ENCODE peak calls at places on chromosome 11, in four cellular contexts. S is left ventricle myocardium superior; G is fibroblast of pulmonary artery; Q is activated CD8-positive, alpha-beta memory T cell treated with anti-CD3 and anti-CD28 coated beads for 4 hours. K is an unnamed sample.

GRCh38 chr11:82998697-82999096 is 73.0 kb downstream of the RAB30 start:
- DNase-seq in S (no peak), G (no peak), Q (no peak), K (no peak)

GRCh38 chr11:61297341-61297740 is 2.2 kb upstream of the VWCE start:
- DNase-seq in S (no peak), G (no peak), Q (no peak), K (no peak)

GRCh38 chr11:11667056-11667455 is 45.3 kb upstream of the GALNT18 start:
- DNase-seq in S (no peak), G (no peak), Q (no peak), K (no peak)

GRCh38 chr11:130181295-130182272 is 22.0 kb downstream of the ST14 start:
- DNase-seq in S (peak; percentile 64), G (peak; percentile 71), Q (no peak), K (no peak)

GRCh38 chr11:66335531-66336233 is 552 bp downstream of the RIN1 start:
- DNase-seq in S (peak; percentile 41), G (peak; percentile 64), Q (no peak), K (no peak)

GRCh38 chr11:10696797-10697620 is 3.5 kb upstream of the IRAG1 start:
- DNase-seq in S (no peak), G (no peak), Q (no peak), K (no peak)

GRCh38 chr11:19511413-19512183 is 201.0 kb upstream of the NAV2 start:
- DNase-seq in S (peak; percentile 49), G (peak; percentile 50), Q (no peak), K (no peak)

GRCh38 chr11:114165326-114166230 is 106.1 kb downstream of the ZBTB16 start:
- DNase-seq in S (no peak), G (no peak), Q (no peak), K (no peak)

GRCh38 chr11:61027141-61027840 is 55.8 kb downstream of the CD6 start:
- DNase-seq in S (no peak), G (no peak), Q (peak; percentile 19), K (no peak)

GRCh38 chr11:75872887-75873416 is 57.9 kb downstream of the UVRAG start:
- DNase-seq in S (no peak), G (no peak), Q (no peak), K (no peak)

GRCh38 chr11:37817727-37818270 is 1219.8 kb upstream of the RAG2 start:
- DNase-seq in S (no peak), G (peak; percentile 51), Q (no peak), K (no peak)

GRCh38 chr11:122108192-122108799 is 7.7 kb downstream of the BLID start:
- DNase-seq in S (no peak), G (peak; percentile 73), Q (no peak), K (peak; percentile 80)

GRCh38 chr11:119928047-119928446 is 199.0 kb upstream of the NECTIN1 start:
- DNase-seq in S (no peak), G (no peak), Q (no peak), K (no peak)

GRCh38 chr11:111253131-111253530 is 7.6 kb downstream of the POU2AF2 start:
- DNase-seq in S (no peak), G (no peak), Q (no peak), K (no peak)

GRCh38 chr11:92340839-92341238 is 116.2 kb downstream of the FAT3 start:
- DNase-seq in S (no peak), G (peak; percentile 7), Q (no peak), K (no peak)

GRCh38 chr11:1235615-1236315 is 12.9 kb downstream of the MUC5B start:
- DNase-seq in S (peak; percentile 8), G (no peak), Q (no peak), K (peak; percentile 86)

GRCh38 chr11:66216911-66217310 is 51.5 kb upstream of the RAB1B start:
- DNase-seq in S (no peak), G (no peak), Q (no peak), K (no peak)

GRCh38 chr11:75532200-75532972 is 6.6 kb upstream of the GDPD5 start:
- DNase-seq in S (peak; percentile 69), G (peak; percentile 63), Q (peak; percentile 64), K (peak; percentile 74)

GRCh38 chr11:66462911-66463310 is 3.8 kb upstream of the PELI3 start:
- DNase-seq in S (no peak), G (no peak), Q (no peak), K (no peak)

GRCh38 chr11:47538741-47539575 is 14.0 kb downstream of the CELF1 start:
- DNase-seq in S (no peak), G (peak; percentile 33), Q (no peak), K (no peak)

GRCh38 chr11:5380740-5381342 is 2.8 kb upstream of the OR51M1 start:
- DNase-seq in S (peak; percentile 28), G (peak; percentile 82), Q (no peak), K (peak; percentile 9)

GRCh38 chr11:25415793-25416192 is 916.1 kb upstream of the ANO3 start:
- DNase-seq in S (no peak), G (no peak), Q (no peak), K (no peak)

GRCh38 chr11:79101736-79102135 is 339.1 kb downstream of the TENM4 start:
- DNase-seq in S (no peak), G (no peak), Q (no peak), K (no peak)

GRCh38 chr11:110777765-110778164 is 65.5 kb upstream of the ARHGAP20 start:
- DNase-seq in S (no peak), G (peak; percentile 57), Q (no peak), K (no peak)

GRCh38 chr11:65432686-65433582 is 10.3 kb downstream of the NEAT1 start:
- DNase-seq in S (no peak), G (peak; percentile 72), Q (no peak), K (peak; percentile 7)

GRCh38 chr11:111441443-111441842 is 62.4 kb upstream of the POU2AF1 start:
- DNase-seq in S (no peak), G (peak; percentile 23), Q (no peak), K (no peak)

GRCh38 chr11:44213148-44213547 is 96.8 kb downstream of the ALX4 start:
- DNase-seq in S (no peak), G (no peak), Q (no peak), K (no peak)

GRCh38 chr11:20137637-20138036 is 22.6 kb downstream of the DBX1 start:
- DNase-seq in S (no peak), G (no peak), Q (no peak), K (no peak)

GRCh38 chr11:119709638-119710346 is 19.2 kb downstream of the NECTIN1 start:
- DNase-seq in S (peak; percentile 31), G (peak; percentile 56), Q (no peak), K (peak; percentile 97)

GRCh38 chr11:15229069-15229468 is 114.3 kb downstream of the INSC start:
- DNase-seq in S (no peak), G (no peak), Q (no peak), K (no peak)

GRCh38 chr11:10117709-10118341 is 176.2 kb downstream of the SBF2 start:
- DNase-seq in S (no peak), G (peak; percentile 81), Q (no peak), K (no peak)